ENCODE peak calls at places on chromosome 15, in eight cellular contexts. E is GDM1, Z is cerebellum, P is left ventricle myocardium inferior, Q is head of caudate nucleus, I is left colon, V is hippocampal formation, O is iPS DF 19.7. L is an unnamed sample.

GRCh38 chr15:57213783-57214366 is 162.4 kb upstream of the CGNL1 start:
- DNase-seq in E (peak; percentile 3), Z (peak; percentile 38), P (no peak), Q (no peak), I (no peak), V (peak; percentile 49), O (no peak), L (no peak)

GRCh38 chr15:27955087-27955486 is 144.0 kb downstream of the OCA2 start:
- DNase-seq in E (no peak), Z (no peak), P (no peak), Q (no peak), I (no peak), V (no peak), O (no peak), L (no peak)

GRCh38 chr15:85672338-85673097 is 122.2 kb downstream of the KLHL25 start:
- DNase-seq in E (no peak), Z (no peak), P (no peak), Q (no peak), I (no peak), V (no peak), O (no peak), L (no peak)

GRCh38 chr15:78130466-78131294 is 565 bp downstream of the CIB2 start:
- DNase-seq in E (no peak), Z (no peak), P (no peak), Q (no peak), I (peak; percentile 54), V (no peak), O (no peak), L (no peak)

GRCh38 chr15:86016750-86017149 is 62.9 kb upstream of the AGBL1 start:
- DNase-seq in E (no peak), Z (no peak), P (no peak), Q (no peak), I (no peak), V (no peak), O (no peak), L (no peak)

GRCh38 chr15:40192942-40193341 is 32.1 kb downstream of the BUB1B start:
- DNase-seq in E (no peak), Z (no peak), P (no peak), Q (peak; percentile 41), I (no peak), V (no peak), O (no peak), L (no peak)

GRCh38 chr15:36469567-36469966 is 109.9 kb upstream of the CDIN1 start:
- DNase-seq in E (no peak), Z (no peak), P (no peak), Q (no peak), I (no peak), V (no peak), O (no peak), L (peak; percentile 12)

GRCh38 chr15:59817834-59818233 is 128.7 kb upstream of the BNIP2 start:
- DNase-seq in E (no peak), Z (no peak), P (no peak), Q (no peak), I (no peak), V (no peak), O (no peak), L (no peak)

GRCh38 chr15:36221992-36222391 is 357.4 kb upstream of the CDIN1 start:
- DNase-seq in E (no peak), Z (no peak), P (no peak), Q (no peak), I (no peak), V (no peak), O (no peak), L (no peak)

GRCh38 chr15:100433304-100433703 is 91.5 kb upstream of the ADAMTS17 start:
- DNase-seq in E (no peak), Z (no peak), P (no peak), Q (no peak), I (no peak), V (no peak), O (no peak), L (no peak)

GRCh38 chr15:57896114-57896513 is 169.4 kb downstream of the ALDH1A2 start:
- DNase-seq in E (no peak), Z (no peak), P (no peak), Q (no peak), I (no peak), V (no peak), O (no peak), L (no peak)

GRCh38 chr15:55965091-55965490 is 28.3 kb downstream of the NEDD4 start:
- DNase-seq in E (no peak), Z (no peak), P (no peak), Q (no peak), I (no peak), V (no peak), O (no peak), L (no peak)

GRCh38 chr15:62928242-62928995 is 114.1 kb upstream of the TPM1 start:
- DNase-seq in E (no peak), Z (no peak), P (no peak), Q (no peak), I (no peak), V (no peak), O (no peak), L (peak; percentile 42)

GRCh38 chr15:82072926-82073537 is 27.2 kb upstream of the MEX3B start:
- DNase-seq in E (no peak), Z (no peak), P (no peak), Q (no peak), I (no peak), V (no peak), O (no peak), L (no peak)

GRCh38 chr15:98896002-98896721 is 111.4 kb downstream of the PGPEP1L start:
- DNase-seq in E (no peak), Z (no peak), P (no peak), Q (no peak), I (no peak), V (no peak), O (no peak), L (no peak)

GRCh38 chr15:57146394-57147140 is 228.1 kb downstream of the TCF12 start:
- DNase-seq in E (peak; percentile 2), Z (no peak), P (no peak), Q (no peak), I (no peak), V (peak; percentile 77), O (no peak), L (no peak)

GRCh38 chr15:69656271-69657030 is 203.8 kb downstream of the RPLP1 start:
- DNase-seq in E (no peak), Z (no peak), P (no peak), Q (no peak), I (no peak), V (no peak), O (no peak), L (no peak)

GRCh38 chr15:38622317-38622716 is 57.7 kb upstream of the RASGRP1 start:
- DNase-seq in E (no peak), Z (peak; percentile 36), P (no peak), Q (no peak), I (peak; percentile 61), V (no peak), O (no peak), L (no peak)

GRCh38 chr15:37792351-37792750 is 142.1 kb upstream of the TMCO5A start:
- DNase-seq in E (no peak), Z (no peak), P (no peak), Q (no peak), I (no peak), V (no peak), O (no peak), L (no peak)